ENCODE peak calls at places on chromosomes 16 and 17, in nine cellular contexts. U, Q, J, N, P, H, Y, D and A are unnamed samples.
A peak's percentile ranks its signal among the peaks of the same experiment; 100 is the strongest.

GRCh38 chr16:12559714-12560113 is 244.0 kb downstream of the CPPED1 start:
- ATAC-seq in P (no peak), U (no peak), Q (no peak), Y (no peak), H (no peak), N (no peak), J (no peak), D (no peak), A (no peak)

GRCh38 chr17:12085076-12085949 is 64.6 kb downstream of the MAP2K4 start:
- ATAC-seq in U (no peak), D (no peak), Y (no peak), J (no peak), H (no peak), Q (no peak), N (no peak), P (no peak), A (no peak)

GRCh38 chr16:54355251-54355650 is 68.7 kb upstream of the IRX3 start:
- ATAC-seq in D (no peak), H (no peak), P (no peak), Y (no peak), Q (no peak), U (no peak), N (no peak), J (no peak), A (no peak)

GRCh38 chr17:44956076-44956475 is 8.5 kb upstream of the KIF18B start:
- ATAC-seq in U (no peak), H (no peak), J (no peak), P (no peak), Y (no peak), N (no peak), Q (no peak), D (no peak), A (no peak)

GRCh38 chr17:80068301-80069160 is 32.1 kb downstream of the CCDC40 start:
- ATAC-seq in P (peak; percentile 42), U (peak; percentile 26), J (no peak), Q (no peak), D (no peak), N (peak; percentile 47), H (no peak), Y (peak; percentile 28), A (no peak)

GRCh38 chr16:19582050-19582784 is 26.7 kb downstream of the VPS35L start:
- ATAC-seq in P (no peak), N (no peak), Y (peak; percentile 43), D (no peak), J (no peak), U (no peak), Q (no peak), H (no peak), A (no peak)

GRCh38 chr16:67543036-67543435 is 14.4 kb downstream of the RIPOR1 start:
- ATAC-seq in J (no peak), U (no peak), P (no peak), H (no peak), D (no peak), N (no peak), Q (no peak), Y (no peak), A (no peak)

GRCh38 chr17:9205520-9206159 is 184.3 kb downstream of the NTN1 start:
- ATAC-seq in Q (no peak), Y (no peak), D (no peak), J (no peak), P (no peak), N (no peak), U (no peak), H (no peak), A (no peak)

GRCh38 chr17:81156866-81157805 is 8.2 kb upstream of the PVALEF start:
- ATAC-seq in Y (no peak), H (no peak), P (no peak), N (no peak), U (no peak), Q (no peak), J (no peak), D (no peak), A (no peak)

GRCh38 chr16:21277045-21277926 is 804 bp downstream of the CRYM start:
- ATAC-seq in H (no peak), J (no peak), D (no peak), N (peak; percentile 59), Q (no peak), U (peak; percentile 64), Y (peak; percentile 48), P (peak; percentile 83), A (no peak)

GRCh38 chr16:86914850-86915717 is 336.7 kb downstream of the FOXL1 start:
- ATAC-seq in N (no peak), D (no peak), H (no peak), J (no peak), P (peak; percentile 57), Y (no peak), Q (no peak), U (no peak), A (peak; percentile 49)